ENCODE peak calls at places on chromosomes 16 and 17, in nine cellular contexts. B is fibroblast of mammary gland, K is adrenal gland, D is AG04449, T is astrocyte of the spinal cord, J is cardiac muscle cell, S is lower leg skin, Q is tibial nerve, U is left lung. M is an unnamed sample.
A peak's percentile ranks its signal among the peaks of the same experiment; 100 is the strongest.

GRCh38 chr16:87216148-87216823 is 100.9 kb downstream of the C16orf95 start:
- DNase-seq in S (no peak), T (no peak), U (no peak), K (no peak), Q (peak; percentile 46), B (no peak), D (no peak), J (no peak), M (no peak)

GRCh38 chr16:88977028-88977844 is at the start of gene CBFA2T3:
- DNase-seq in Q (peak; percentile 45), D (no peak), T (no peak), S (peak; percentile 70), J (peak; percentile 40), B (no peak), K (peak; percentile 77), U (peak; percentile 89), M (no peak)

GRCh38 chr16:19583665-19584300 is 28.3 kb downstream of the VPS35L start:
- DNase-seq in S (no peak), B (peak; percentile 56), D (no peak), T (peak; percentile 55), Q (no peak), U (no peak), K (peak; percentile 36), J (peak; percentile 72), M (no peak)

GRCh38 chr17:49015924-49016774 is 19.0 kb downstream of the IGF2BP1 start:
- DNase-seq in Q (no peak), J (peak; percentile 29), T (no peak), B (no peak), D (no peak), K (no peak), U (no peak), S (no peak), M (no peak)

GRCh38 chr17:10349403-10349802 is 23.4 kb downstream of the MYH13 start:
- DNase-seq in T (no peak), U (no peak), J (peak; percentile 10), D (no peak), K (no peak), S (no peak), B (peak; percentile 25), Q (no peak), M (no peak)

GRCh38 chr17:80789356-80789902 is 202.2 kb upstream of the CHMP6 start:
- DNase-seq in K (peak; percentile 89), Q (peak; percentile 60), S (peak; percentile 70), B (peak; percentile 98), U (peak; percentile 30), T (peak; percentile 89), J (peak; percentile 87), D (peak; percentile 56), M (peak; percentile 66)

GRCh38 chr16:82195917-82196494 is 26.0 kb upstream of the MPHOSPH6 start:
- DNase-seq in T (no peak), U (no peak), B (peak; percentile 39), D (no peak), S (no peak), J (peak; percentile 94), K (no peak), Q (no peak), M (no peak)

GRCh38 chr16:24918641-24919040 is 72.9 kb downstream of the SLC5A11 start:
- DNase-seq in T (no peak), S (no peak), J (no peak), Q (no peak), D (no peak), U (no peak), K (no peak), B (no peak), M (no peak)

GRCh38 chr17:66540131-66540781 is 237.8 kb downstream of the PRKCA start:
- DNase-seq in T (peak; percentile 95), B (peak; percentile 95), Q (peak; percentile 38), D (no peak), K (no peak), S (no peak), U (peak; percentile 44), J (peak; percentile 89), M (no peak)

GRCh38 chr17:46733837-46734516 is 84.5 kb downstream of the WNT3 start:
- DNase-seq in D (no peak), K (no peak), U (no peak), S (no peak), Q (no peak), T (peak; percentile 36), J (no peak), B (peak; percentile 69), M (peak; percentile 16)

GRCh38 chr17:28788100-28788499 is 44.3 kb downstream of the TRAF4 start:
- DNase-seq in B (no peak), D (no peak), U (no peak), T (no peak), Q (no peak), K (no peak), S (no peak), J (no peak), M (no peak)

DNA sequence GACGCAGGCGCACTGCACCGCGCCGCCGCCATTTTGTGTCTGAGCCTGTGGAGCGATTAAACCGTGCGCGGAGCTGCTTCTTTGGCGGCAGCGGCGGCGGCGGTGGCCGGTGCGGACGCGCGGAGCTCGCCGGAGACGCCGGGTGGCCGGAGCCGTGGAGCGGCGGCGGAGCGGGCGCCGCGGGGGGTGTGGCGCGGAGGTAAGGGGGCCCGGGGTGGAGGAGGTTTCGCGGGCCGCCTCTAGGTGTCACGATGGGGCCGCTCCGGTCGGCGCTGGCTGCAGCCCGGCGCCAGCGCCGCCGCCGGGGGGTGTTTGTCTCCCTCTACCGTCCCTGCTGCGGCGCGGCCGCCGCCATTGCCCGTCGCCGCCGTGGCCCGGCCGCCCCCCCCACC is at the start of gene CTCF:
- DNase-seq in S (peak; percentile 67), D (no peak), T (peak; percentile 83), B (peak; percentile 76), Q (peak; percentile 59), J (peak; percentile 90), K (peak; percentile 88), U (peak; percentile 86), M (no peak)
- TF ChIP-seq CTCF in S (no peak), D (peak; percentile 59), T (peak; percentile 56), B (peak; percentile 33), Q (peak; percentile 63), J (peak; percentile 51), K (peak; percentile 83), U (peak; percentile 20), M (peak; percentile 46)

GRCh38 chr16:3959148-3959547 is 78.6 kb upstream of the CREBBP start:
- DNase-seq in K (peak; percentile 73), J (peak; percentile 79), S (no peak), B (no peak), U (no peak), D (no peak), Q (no peak), T (no peak), M (no peak)

GRCh38 chr16:3961449-3961849 is 80.9 kb upstream of the CREBBP start:
- DNase-seq in B (peak; percentile 57), U (no peak), D (no peak), Q (no peak), S (no peak), K (no peak), J (no peak), T (peak; percentile 54), M (no peak)

GRCh38 chr16:3963203-3963602 is 82.7 kb upstream of the CREBBP start:
- DNase-seq in J (peak; percentile 30), T (no peak), Q (no peak), B (no peak), S (no peak), U (peak; percentile 37), K (no peak), D (no peak), M (no peak)

GRCh38 chr16:3957344-3957980 is 76.9 kb upstream of the CREBBP start:
- DNase-seq in K (no peak), Q (no peak), D (no peak), T (no peak), U (no peak), S (no peak), B (no peak), J (no peak), M (no peak)

DNA sequence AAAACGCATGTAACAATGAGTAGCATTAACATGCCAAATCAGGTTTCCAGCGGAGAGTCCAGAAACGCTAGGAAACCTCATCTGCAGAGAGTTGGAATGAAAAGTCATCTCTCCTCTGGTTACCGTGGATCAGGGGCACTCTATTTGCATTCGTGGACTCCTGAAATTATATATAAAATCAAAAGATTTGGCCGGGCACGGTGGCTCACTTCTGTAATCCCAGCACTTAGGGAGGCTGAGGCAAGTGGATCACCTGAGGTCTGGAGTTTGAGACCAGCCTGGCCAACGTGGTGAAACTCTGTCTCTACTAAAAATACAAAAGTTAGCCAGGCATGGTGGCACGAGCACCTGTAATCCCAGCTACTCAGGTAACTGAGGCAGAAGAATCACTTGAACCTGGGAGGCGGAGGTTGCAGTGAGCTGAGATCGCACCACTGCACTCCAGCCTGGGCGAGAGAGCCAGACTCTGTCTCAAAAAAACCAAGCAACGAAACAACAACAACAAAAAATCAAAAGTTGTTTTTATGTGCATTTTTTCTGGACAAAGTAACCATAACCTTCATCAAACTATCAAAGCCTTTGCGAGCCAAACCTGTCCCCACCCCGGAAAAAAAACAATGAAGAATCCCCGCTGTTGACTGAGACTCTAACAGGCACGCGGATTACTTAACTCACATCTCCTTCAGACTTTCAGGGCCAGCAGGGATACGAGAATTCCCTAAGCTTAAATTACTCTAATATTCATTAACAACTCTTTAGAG is 79.7 kb upstream of the CREBBP start:
- DNase-seq in S (no peak), Q (no peak), T (no peak), B (no peak), J (no peak), K (no peak), D (no peak), U (no peak), M (no peak)
- H3K4me3 ChIP-seq in S (no peak overlapping the region), Q (peak overlapping the region; percentile 52), T (peak overlapping the region; percentile 34), B (peak overlapping the region; percentile 44), J (no peak overlapping the region), K (no peak overlapping the region), D (peak overlapping the region; percentile 52), U (peak overlapping the region; percentile 35), M (peak overlapping the region; percentile 42)

GRCh38 chr17:79115487-79115886 is 40.9 kb downstream of the ENGASE start:
- DNase-seq in U (no peak), Q (no peak), T (no peak), K (no peak), S (no peak), B (no peak), D (no peak), J (no peak), M (no peak)

GRCh38 chr17:79114455-79115301 is 40.1 kb downstream of the ENGASE start:
- DNase-seq in J (peak; percentile 7), Q (no peak), B (no peak), S (no peak), D (no peak), K (peak; percentile 38), T (no peak), U (peak; percentile 64), M (no peak)

GRCh38 chr17:79118924-79119323 is 44.3 kb downstream of the ENGASE start:
- DNase-seq in D (no peak), K (no peak), S (no peak), Q (no peak), U (no peak), B (no peak), J (no peak), T (no peak), M (no peak)

GRCh38 chr17:79117905-79118487 is 43.4 kb downstream of the ENGASE start:
- DNase-seq in Q (no peak), T (no peak), D (no peak), S (no peak), J (no peak), K (no peak), U (no peak), B (no peak), M (no peak)

GRCh38 chr17:79116575-79117368 is 42.1 kb downstream of the ENGASE start:
- DNase-seq in K (no peak), D (no peak), T (no peak), B (no peak), S (no peak), J (no peak), Q (no peak), U (no peak), M (no peak)
- TF ChIP-seq CTCF in K (no peak), D (no peak), T (no peak), B (no peak), S (no peak), J (no peak), Q (no peak), U (no peak), M (no peak)

GRCh38 chr17:82225368-82226029 is 3.3 kb upstream of the SLC16A3 start:
- DNase-seq in S (no peak), Q (no peak), B (no peak), K (peak; percentile 23), D (no peak), U (no peak), T (no peak), J (no peak), M (no peak)
- H3K4me3 ChIP-seq in S (no peak overlapping the region), Q (no peak overlapping the region), B (no peak overlapping the region), K (no peak overlapping the region), D (no peak overlapping the region), U (no peak overlapping the region), T (no peak overlapping the region), J (no peak overlapping the region), M (no peak overlapping the region)